ENCODE peak calls at places on chromosomes 11 and 22, in ten cellular contexts. One of them, this sample, is unnamed.

GRCh38 chr11:36316049-36316448 is 20.0 kb downstream of the PRR5L start:
- DNase-seq in fibroblast of the conjunctiva: no peak
- DNase-seq in effector memory CD4-positive, alpha-beta T cell: no peak
- DNase-seq in gastrocnemius medialis: no peak
- DNase-seq in NCI-H2029: no peak
- DNase-seq in glutamatergic neuron: no peak
- DNase-seq in AG08396: no peak
- DNase-seq in H7: no peak
- DNase-seq in AG09309: no peak
- DNase-seq in mesendoderm: no peak
- DNase-seq in this sample: no peak

GRCh38 chr22:24420072-24420976 is 7.1 kb upstream of the ADORA2A start:
- DNase-seq in H7: peak
- DNase-seq in fibroblast of the conjunctiva: no peak
- DNase-seq in gastrocnemius medialis: peak
- DNase-seq in effector memory CD4-positive, alpha-beta T cell: no peak
- DNase-seq in AG08396: no peak
- DNase-seq in NCI-H2029: no peak
- DNase-seq in mesendoderm: no peak
- DNase-seq in AG09309: no peak
- DNase-seq in glutamatergic neuron: peak
- DNase-seq in this sample: no peak

GRCh38 chr11:130994043-130994442 is 77.8 kb upstream of the SNX19 start:
- DNase-seq in AG09309: no peak
- DNase-seq in NCI-H2029: no peak
- DNase-seq in effector memory CD4-positive, alpha-beta T cell: no peak
- DNase-seq in AG08396: no peak
- DNase-seq in gastrocnemius medialis: no peak
- DNase-seq in glutamatergic neuron: no peak
- DNase-seq in H7: no peak
- DNase-seq in fibroblast of the conjunctiva: no peak
- DNase-seq in mesendoderm: no peak
- DNase-seq in this sample: no peak

GRCh38 chr11:129976371-129976770 is 26.3 kb downstream of the PRDM10 start:
- DNase-seq in glutamatergic neuron: no peak
- DNase-seq in mesendoderm: no peak
- DNase-seq in AG09309: no peak
- DNase-seq in effector memory CD4-positive, alpha-beta T cell: no peak
- DNase-seq in AG08396: no peak
- DNase-seq in gastrocnemius medialis: no peak
- DNase-seq in fibroblast of the conjunctiva: no peak
- DNase-seq in H7: no peak
- DNase-seq in NCI-H2029: no peak
- DNase-seq in this sample: no peak

GRCh38 chr11:70509476-70509875 is 111.1 kb downstream of the CTTN start:
- DNase-seq in effector memory CD4-positive, alpha-beta T cell: no peak
- DNase-seq in AG08396: no peak
- DNase-seq in NCI-H2029: no peak
- DNase-seq in glutamatergic neuron: no peak
- DNase-seq in gastrocnemius medialis: no peak
- DNase-seq in AG09309: no peak
- DNase-seq in mesendoderm: no peak
- DNase-seq in H7: no peak
- DNase-seq in fibroblast of the conjunctiva: no peak
- DNase-seq in this sample: no peak

GRCh38 chr11:70628881-70629844 is 230.8 kb downstream of the CTTN start:
- DNase-seq in H7: peak
- DNase-seq in AG09309: no peak
- DNase-seq in AG08396: peak
- DNase-seq in glutamatergic neuron: no peak
- DNase-seq in mesendoderm: no peak
- DNase-seq in NCI-H2029: no peak
- DNase-seq in gastrocnemius medialis: no peak
- DNase-seq in effector memory CD4-positive, alpha-beta T cell: no peak
- DNase-seq in fibroblast of the conjunctiva: no peak
- DNase-seq in this sample: no peak

GRCh38 chr11:57390535-57390934 is at the start of gene PRG2:
- DNase-seq in NCI-H2029: no peak
- DNase-seq in glutamatergic neuron: no peak
- DNase-seq in AG08396: no peak
- DNase-seq in AG09309: no peak
- DNase-seq in mesendoderm: peak
- DNase-seq in fibroblast of the conjunctiva: no peak
- DNase-seq in H7: no peak
- DNase-seq in gastrocnemius medialis: no peak
- DNase-seq in effector memory CD4-positive, alpha-beta T cell: no peak
- DNase-seq in this sample: no peak

GRCh38 chr11:92735039-92735438 is 234.4 kb upstream of the MTNR1B start:
- DNase-seq in AG09309: no peak
- DNase-seq in mesendoderm: peak
- DNase-seq in glutamatergic neuron: no peak
- DNase-seq in fibroblast of the conjunctiva: no peak
- DNase-seq in AG08396: no peak
- DNase-seq in gastrocnemius medialis: no peak
- DNase-seq in NCI-H2029: no peak
- DNase-seq in H7: peak
- DNase-seq in effector memory CD4-positive, alpha-beta T cell: no peak
- DNase-seq in this sample: no peak

GRCh38 chr11:34063061-34063795 is 11.7 kb downstream of the CAPRIN1 start:
- DNase-seq in gastrocnemius medialis: no peak
- DNase-seq in mesendoderm: no peak
- DNase-seq in fibroblast of the conjunctiva: no peak
- DNase-seq in effector memory CD4-positive, alpha-beta T cell: no peak
- DNase-seq in H7: no peak
- DNase-seq in glutamatergic neuron: no peak
- DNase-seq in AG09309: no peak
- DNase-seq in NCI-H2029: no peak
- DNase-seq in AG08396: peak
- DNase-seq in this sample: no peak

GRCh38 chr11:31810779-31811647 is at the start of gene PAX6:
- DNase-seq in gastrocnemius medialis: peak
- DNase-seq in mesendoderm: peak
- DNase-seq in NCI-H2029: peak
- DNase-seq in AG08396: peak
- DNase-seq in fibroblast of the conjunctiva: no peak
- DNase-seq in glutamatergic neuron: peak
- DNase-seq in H7: peak
- DNase-seq in effector memory CD4-positive, alpha-beta T cell: peak
- DNase-seq in AG09309: no peak
- DNase-seq in this sample: no peak

GRCh38 chr11:66278396-66279091 is 569 bp downstream of the CNIH2 start:
- DNase-seq in mesendoderm: peak
- DNase-seq in H7: peak
- DNase-seq in gastrocnemius medialis: no peak
- DNase-seq in effector memory CD4-positive, alpha-beta T cell: no peak
- DNase-seq in NCI-H2029: no peak
- DNase-seq in glutamatergic neuron: no peak
- DNase-seq in AG09309: no peak
- DNase-seq in AG08396: peak
- DNase-seq in fibroblast of the conjunctiva: no peak
- DNase-seq in this sample: no peak

GRCh38 chr22:32649515-32650200 is 151.8 kb upstream of the TIMP3 start:
- DNase-seq in AG08396: peak
- DNase-seq in mesendoderm: no peak
- DNase-seq in effector memory CD4-positive, alpha-beta T cell: no peak
- DNase-seq in gastrocnemius medialis: peak
- DNase-seq in AG09309: no peak
- DNase-seq in NCI-H2029: no peak
- DNase-seq in H7: no peak
- DNase-seq in glutamatergic neuron: no peak
- DNase-seq in fibroblast of the conjunctiva: no peak
- DNase-seq in this sample: no peak

GRCh38 chr22:46462726-46463371 is 74.6 kb downstream of the CELSR1 start:
- DNase-seq in H7: no peak
- DNase-seq in mesendoderm: no peak
- DNase-seq in AG09309: peak
- DNase-seq in gastrocnemius medialis: no peak
- DNase-seq in fibroblast of the conjunctiva: no peak
- DNase-seq in AG08396: peak
- DNase-seq in glutamatergic neuron: no peak
- DNase-seq in NCI-H2029: no peak
- DNase-seq in effector memory CD4-positive, alpha-beta T cell: no peak
- DNase-seq in this sample: no peak

GRCh38 chr22:39913321-39913720 is 12.4 kb downstream of the GRAP2 start:
- DNase-seq in AG09309: no peak
- DNase-seq in effector memory CD4-positive, alpha-beta T cell: no peak
- DNase-seq in AG08396: no peak
- DNase-seq in mesendoderm: no peak
- DNase-seq in glutamatergic neuron: no peak
- DNase-seq in H7: no peak
- DNase-seq in gastrocnemius medialis: no peak
- DNase-seq in NCI-H2029: no peak
- DNase-seq in fibroblast of the conjunctiva: no peak
- DNase-seq in this sample: no peak

GRCh38 chr11:81476345-81476744 is 1257.3 kb downstream of the FAM181B start:
- DNase-seq in H7: no peak
- DNase-seq in mesendoderm: no peak
- DNase-seq in NCI-H2029: no peak
- DNase-seq in effector memory CD4-positive, alpha-beta T cell: no peak
- DNase-seq in gastrocnemius medialis: no peak
- DNase-seq in glutamatergic neuron: no peak
- DNase-seq in fibroblast of the conjunctiva: no peak
- DNase-seq in AG08396: no peak
- DNase-seq in AG09309: no peak
- DNase-seq in this sample: no peak

GRCh38 chr11:118838905-118839553 is 44.7 kb upstream of the CXCR5 start:
- DNase-seq in AG08396: no peak
- DNase-seq in effector memory CD4-positive, alpha-beta T cell: no peak
- DNase-seq in AG09309: no peak
- DNase-seq in NCI-H2029: no peak
- DNase-seq in glutamatergic neuron: no peak
- DNase-seq in H7: no peak
- DNase-seq in mesendoderm: no peak
- DNase-seq in fibroblast of the conjunctiva: no peak
- DNase-seq in gastrocnemius medialis: no peak
- DNase-seq in this sample: no peak

GRCh38 chr11:117097567-117098268 is 510 bp downstream of the SIK3 start:
- DNase-seq in glutamatergic neuron: no peak
- DNase-seq in AG09309: no peak
- DNase-seq in AG08396: peak
- DNase-seq in effector memory CD4-positive, alpha-beta T cell: no peak
- DNase-seq in gastrocnemius medialis: no peak
- DNase-seq in mesendoderm: peak
- DNase-seq in H7: peak
- DNase-seq in NCI-H2029: no peak
- DNase-seq in fibroblast of the conjunctiva: no peak
- DNase-seq in this sample: no peak

GRCh38 chr11:34315006-34315793 is 42.6 kb downstream of the ABTB2 start:
- DNase-seq in glutamatergic neuron: no peak
- DNase-seq in NCI-H2029: no peak
- DNase-seq in H7: no peak
- DNase-seq in gastrocnemius medialis: no peak
- DNase-seq in fibroblast of the conjunctiva: no peak
- DNase-seq in AG09309: no peak
- DNase-seq in AG08396: no peak
- DNase-seq in effector memory CD4-positive, alpha-beta T cell: no peak
- DNase-seq in mesendoderm: no peak
- DNase-seq in this sample: no peak

GRCh38 chr11:121572581-121573059 is 119.9 kb upstream of the SORL1-AS1 start:
- DNase-seq in AG09309: no peak
- DNase-seq in glutamatergic neuron: no peak
- DNase-seq in gastrocnemius medialis: no peak
- DNase-seq in NCI-H2029: no peak
- DNase-seq in effector memory CD4-positive, alpha-beta T cell: no peak
- DNase-seq in fibroblast of the conjunctiva: no peak
- DNase-seq in mesendoderm: no peak
- DNase-seq in AG08396: no peak
- DNase-seq in H7: no peak
- DNase-seq in this sample: no peak

GRCh38 chr11:73404048-73404447 is 27.8 kb downstream of the RELT start:
- DNase-seq in mesendoderm: peak
- DNase-seq in AG08396: peak
- DNase-seq in H7: peak
- DNase-seq in fibroblast of the conjunctiva: no peak
- DNase-seq in NCI-H2029: no peak
- DNase-seq in gastrocnemius medialis: no peak
- DNase-seq in effector memory CD4-positive, alpha-beta T cell: no peak
- DNase-seq in glutamatergic neuron: peak
- DNase-seq in AG09309: no peak
- DNase-seq in this sample: no peak

GRCh38 chr11:128523616-128524015 is 63.7 kb downstream of the ETS1 start:
- DNase-seq in glutamatergic neuron: no peak
- DNase-seq in mesendoderm: no peak
- DNase-seq in effector memory CD4-positive, alpha-beta T cell: no peak
- DNase-seq in AG08396: no peak
- DNase-seq in AG09309: no peak
- DNase-seq in H7: no peak
- DNase-seq in gastrocnemius medialis: no peak
- DNase-seq in NCI-H2029: no peak
- DNase-seq in fibroblast of the conjunctiva: no peak
- DNase-seq in this sample: no peak

GRCh38 chr11:1437500-1437899 is 47.8 kb downstream of the BRSK2 start:
- DNase-seq in AG08396: peak
- DNase-seq in gastrocnemius medialis: no peak
- DNase-seq in mesendoderm: peak
- DNase-seq in AG09309: peak
- DNase-seq in effector memory CD4-positive, alpha-beta T cell: no peak
- DNase-seq in NCI-H2029: no peak
- DNase-seq in H7: peak
- DNase-seq in fibroblast of the conjunctiva: no peak
- DNase-seq in glutamatergic neuron: no peak
- DNase-seq in this sample: no peak

GRCh38 chr22:19886605-19887250 is 32.1 kb upstream of the GNB1L start:
- DNase-seq in fibroblast of the conjunctiva: no peak
- DNase-seq in NCI-H2029: peak
- DNase-seq in effector memory CD4-positive, alpha-beta T cell: no peak
- DNase-seq in mesendoderm: no peak
- DNase-seq in AG09309: peak
- DNase-seq in AG08396: no peak
- DNase-seq in gastrocnemius medialis: no peak
- DNase-seq in glutamatergic neuron: no peak
- DNase-seq in H7: peak
- DNase-seq in this sample: no peak

GRCh38 chr11:128291835-128292234 is 295.5 kb downstream of the ETS1 start:
- DNase-seq in fibroblast of the conjunctiva: no peak
- DNase-seq in glutamatergic neuron: no peak
- DNase-seq in NCI-H2029: no peak
- DNase-seq in gastrocnemius medialis: no peak
- DNase-seq in mesendoderm: no peak
- DNase-seq in AG09309: no peak
- DNase-seq in effector memory CD4-positive, alpha-beta T cell: peak
- DNase-seq in AG08396: no peak
- DNase-seq in H7: no peak
- DNase-seq in this sample: no peak

GRCh38 chr22:39092111-39092867 is 4.8 kb upstream of the APOBEC3H start:
- DNase-seq in H7: peak
- DNase-seq in effector memory CD4-positive, alpha-beta T cell: no peak
- DNase-seq in AG09309: no peak
- DNase-seq in AG08396: no peak
- DNase-seq in gastrocnemius medialis: no peak
- DNase-seq in NCI-H2029: no peak
- DNase-seq in fibroblast of the conjunctiva: no peak
- DNase-seq in glutamatergic neuron: no peak
- DNase-seq in mesendoderm: no peak
- DNase-seq in this sample: no peak

GRCh38 chr22:17359501-17359900 is 9.8 kb upstream of the CECR2 start:
- DNase-seq in H7: no peak
- DNase-seq in AG08396: no peak
- DNase-seq in glutamatergic neuron: no peak
- DNase-seq in mesendoderm: peak
- DNase-seq in NCI-H2029: no peak
- DNase-seq in AG09309: no peak
- DNase-seq in fibroblast of the conjunctiva: no peak
- DNase-seq in gastrocnemius medialis: no peak
- DNase-seq in effector memory CD4-positive, alpha-beta T cell: no peak
- DNase-seq in this sample: no peak

GRCh38 chr11:65425971-65426838 is 3.6 kb downstream of the NEAT1 start:
- DNase-seq in mesendoderm: no peak
- DNase-seq in gastrocnemius medialis: no peak
- DNase-seq in AG08396: peak
- DNase-seq in glutamatergic neuron: no peak
- DNase-seq in AG09309: peak
- DNase-seq in effector memory CD4-positive, alpha-beta T cell: no peak
- DNase-seq in NCI-H2029: no peak
- DNase-seq in H7: no peak
- DNase-seq in fibroblast of the conjunctiva: no peak
- DNase-seq in this sample: no peak

GRCh38 chr11:108803781-108804180 is 138.9 kb downstream of the DDX10 start:
- DNase-seq in NCI-H2029: no peak
- DNase-seq in AG09309: no peak
- DNase-seq in H7: no peak
- DNase-seq in gastrocnemius medialis: no peak
- DNase-seq in mesendoderm: no peak
- DNase-seq in effector memory CD4-positive, alpha-beta T cell: no peak
- DNase-seq in AG08396: peak
- DNase-seq in fibroblast of the conjunctiva: peak
- DNase-seq in glutamatergic neuron: no peak
- DNase-seq in this sample: no peak